ENCODE peak calls at places on chromosome 1, in nine cellular contexts. K is HFF-Myc, O is mammary epithelial cell, J is cardiac muscle cell, H is thoracic aorta, G is astrocyte of the spinal cord, S is tibial artery, X is OCI-LY7, W is H9. A is an unnamed sample.

GRCh38 chr1:184940226-184940625 is 34.1 kb downstream of the NIBAN1 start:
- DNase-seq in W (no peak), H (no peak), O (no peak), S (no peak), X (no peak), G (peak), K (no peak), J (no peak), A (no peak)

GRCh38 chr1:226026833-226027232 is 27.7 kb upstream of the SDE2 start:
- DNase-seq in G (no peak), W (no peak), H (no peak), J (no peak), X (no peak), K (no peak), O (no peak), S (no peak), A (no peak)

GRCh38 chr1:109298666-109299086 is 8.1 kb downstream of the MYBPHL start:
- DNase-seq in S (no peak), O (peak), J (peak), W (no peak), H (no peak), G (no peak), K (no peak), X (no peak), A (no peak)

GRCh38 chr1:218847089-218847768 is 326.4 kb upstream of the LYPLAL1 start:
- DNase-seq in H (no peak), K (no peak), W (no peak), X (no peak), S (no peak), J (no peak), O (no peak), G (no peak), A (no peak)

GRCh38 chr1:169312084-169312954 is 55.3 kb downstream of the NME7 start:
- DNase-seq in S (no peak), X (no peak), J (peak), K (peak), W (no peak), G (peak), O (peak), H (no peak), A (no peak)

GRCh38 chr1:239930646-239931262 is 160.9 kb upstream of the FMN2 start:
- DNase-seq in W (no peak), O (no peak), S (no peak), K (no peak), J (no peak), X (no peak), H (no peak), G (no peak), A (no peak)

GRCh38 chr1:41371630-41372599 is 10.7 kb downstream of the FOXO6 start:
- DNase-seq in O (no peak), X (no peak), S (no peak), J (no peak), H (no peak), K (peak), W (peak), G (no peak), A (peak)

GRCh38 chr1:197976368-197976767 is 59.2 kb downstream of the LHX9 start:
- DNase-seq in G (no peak), O (peak), W (no peak), K (no peak), J (no peak), S (no peak), X (no peak), H (no peak), A (no peak)

GRCh38 chr1:167517535-167518330 is 596 bp downstream of the CD247 start:
- DNase-seq in S (no peak), J (no peak), K (no peak), G (no peak), X (no peak), H (no peak), O (no peak), W (no peak), A (no peak)

GRCh38 chr1:105427543-105427942 is 1628.9 kb upstream of the PRMT6 start:
- DNase-seq in X (no peak), J (no peak), W (no peak), S (no peak), G (peak), O (no peak), K (no peak), H (no peak), A (no peak)

GRCh38 chr1:183038913-183039312 is 15.7 kb downstream of the LAMC1 start:
- DNase-seq in H (no peak), K (no peak), W (no peak), G (no peak), O (no peak), J (no peak), X (no peak), S (no peak), A (no peak)

GRCh38 chr1:156145622-156146005 is 7.8 kb upstream of the SEMA4A start:
- DNase-seq in G (no peak), J (no peak), H (no peak), S (no peak), O (no peak), W (no peak), K (no peak), X (no peak), A (no peak)

GRCh38 chr1:17059391-17060128 is 5.7 kb upstream of the SDHB start:
- DNase-seq in G (peak), J (peak), K (peak), W (peak), O (peak), X (peak), H (no peak), S (peak), A (peak)

GRCh38 chr1:43930168-43930948 is 3.2 kb upstream of the ARTN start:
- DNase-seq in J (no peak), O (no peak), H (no peak), G (no peak), W (peak), K (no peak), S (no peak), X (peak), A (no peak)

GRCh38 chr1:198411240-198411639 is 129.2 kb downstream of the ATP6V1G3 start:
- DNase-seq in H (no peak), G (no peak), S (no peak), K (no peak), J (no peak), O (no peak), X (no peak), W (no peak), A (no peak)

GRCh38 chr1:17680335-17680734 is 74.8 kb upstream of the ACTL8 start:
- DNase-seq in X (no peak), G (no peak), J (no peak), H (no peak), S (no peak), W (no peak), O (no peak), K (no peak), A (no peak)

GRCh38 chr1:19644761-19645543 is 841 bp downstream of the NBL1 start:
- DNase-seq in O (no peak), W (no peak), J (no peak), H (no peak), S (no peak), X (no peak), K (no peak), G (no peak), A (peak)

GRCh38 chr1:29991815-29992214 is 731.6 kb downstream of the MATN1 start:
- DNase-seq in H (no peak), K (no peak), G (no peak), W (no peak), X (no peak), S (no peak), O (no peak), J (no peak), A (no peak)

GRCh38 chr1:236455242-236455641 is 61.2 kb downstream of the EDARADD start:
- DNase-seq in O (peak), W (no peak), K (no peak), S (no peak), X (no peak), G (no peak), J (no peak), H (no peak), A (no peak)

GRCh38 chr1:225903623-225904022 is 14.7 kb upstream of the LEFTY1 start:
- DNase-seq in O (no peak), K (no peak), G (no peak), H (no peak), S (no peak), J (no peak), X (no peak), W (no peak), A (no peak)

DNA sequence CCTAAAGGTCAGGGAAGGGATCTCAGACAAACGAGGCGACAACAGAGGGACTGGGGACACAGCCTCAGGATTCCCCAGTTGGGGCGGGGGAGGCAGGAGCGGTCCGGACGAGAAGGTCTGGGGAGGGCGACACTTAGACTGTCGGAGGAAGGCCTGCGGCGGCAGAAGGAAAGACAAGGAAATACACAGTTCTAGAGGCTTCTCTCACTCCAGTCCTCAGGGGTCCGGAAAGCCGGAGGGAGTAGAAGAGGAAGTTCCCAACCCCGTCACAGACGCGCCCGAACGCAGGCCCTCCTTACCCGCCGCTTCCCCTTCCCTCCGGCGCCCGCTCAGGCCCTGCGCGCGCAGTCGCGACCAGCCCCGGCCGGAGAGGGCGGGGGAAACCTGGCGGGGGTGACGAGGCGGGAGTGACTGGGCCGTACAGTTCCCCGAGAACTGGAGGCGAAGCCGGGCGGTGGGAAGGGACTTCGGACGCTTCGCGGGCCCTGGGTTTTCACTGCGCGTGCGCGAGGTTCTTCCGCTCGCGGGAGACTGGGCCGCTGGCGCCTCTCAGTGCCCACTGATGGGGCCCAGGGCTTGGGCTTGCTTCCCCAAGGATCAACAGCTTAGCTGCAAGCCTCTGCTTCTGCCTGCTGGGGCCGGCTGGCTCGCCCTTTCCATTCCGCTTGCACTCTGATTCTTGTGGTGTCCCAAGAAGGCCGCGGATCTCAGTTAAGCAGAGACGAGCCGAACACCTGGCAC is at the start of gene IPP:
- DNase-seq in G (peak), W (peak), J (peak), X (peak), S (peak), K (peak), H (peak), O (peak), A (peak)
- TF ChIP-seq CTCF in G (peak), W (peak), J (peak), X (peak), S (peak), K (no peak), H (no peak), O (peak), A (no peak)

GRCh38 chr1:24501371-24502167 is 1.1 kb upstream of the RCAN3 start:
- DNase-seq in J (peak), W (no peak), G (no peak), S (no peak), H (no peak), K (no peak), O (peak), X (peak), A (no peak)
- TF ChIP-seq CTCF in J (no peak), W (no peak), G (no peak), S (no peak), H (no peak), K (no peak), O (no peak), X (no peak), A (no peak)

DNA sequence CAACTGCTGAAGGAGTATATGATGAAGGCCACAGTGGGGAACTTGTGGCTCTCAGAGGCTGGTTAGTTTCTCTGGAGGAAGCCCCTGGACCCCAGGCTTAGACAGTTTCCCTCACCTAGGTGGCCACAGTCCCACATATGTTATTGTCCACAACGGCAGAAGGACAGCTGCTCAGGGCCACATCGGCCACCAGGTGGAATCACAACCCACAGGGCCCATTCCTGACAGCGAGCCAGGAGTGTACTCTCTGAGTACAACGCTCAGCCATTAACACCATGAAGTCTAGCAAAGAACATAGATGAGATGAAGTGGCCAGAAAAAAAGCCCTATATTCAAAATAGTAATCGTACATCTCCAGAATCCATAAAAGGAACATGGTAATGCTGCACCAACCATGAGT is 383.1 kb downstream of the HHAT start:
- DNase-seq in H (no peak), X (no peak), G (no peak), W (no peak), J (no peak), K (no peak), O (no peak), S (no peak), A (no peak)
- TF ChIP-seq CTCF in H (no peak), X (no peak), G (no peak), W (peak), J (no peak), K (no peak), O (no peak), S (no peak), A (no peak)

DNA sequence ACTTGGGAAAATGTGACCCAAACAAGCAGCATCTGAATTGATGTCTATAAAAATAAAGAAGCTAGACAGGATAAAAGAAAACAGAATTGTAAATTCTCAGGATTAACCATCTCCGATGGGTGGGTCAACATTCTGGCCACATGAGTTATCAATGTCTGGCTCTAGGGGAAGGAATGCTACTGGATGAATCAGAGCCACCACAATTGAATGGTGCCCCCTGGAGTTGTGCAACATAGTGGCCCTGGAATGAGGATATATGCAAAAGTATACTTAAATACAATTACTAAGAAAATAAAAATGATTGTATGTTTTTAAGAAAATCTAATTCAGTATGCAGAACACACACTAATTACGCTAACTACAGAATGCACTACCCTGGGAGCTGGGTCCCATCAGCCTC is 185.6 kb downstream of the TGFBR3 start:
- DNase-seq in W (no peak), J (peak), O (no peak), H (no peak), X (no peak), S (no peak), G (peak), K (no peak), A (no peak)
- TF ChIP-seq CTCF in W (peak), J (peak), O (no peak), H (no peak), X (no peak), S (no peak), G (peak), K (peak), A (no peak)

GRCh38 chr1:72186733-72187307 is 95.5 kb downstream of the NEGR1 start:
- DNase-seq in X (no peak), J (peak), G (peak), W (no peak), H (no peak), O (peak), K (no peak), S (no peak), A (no peak)
- TF ChIP-seq CTCF in X (peak), J (peak), G (peak), W (peak), H (peak), O (peak), K (peak), S (peak), A (peak)

GRCh38 chr1:24862775-24863483 is 67.1 kb downstream of the RUNX3 start:
- DNase-seq in O (no peak), G (no peak), X (no peak), K (no peak), H (no peak), S (peak), J (no peak), W (no peak), A (no peak)

GRCh38 chr1:24860841-24861240 is 69.2 kb downstream of the RUNX3 start:
- DNase-seq in W (no peak), S (peak), K (no peak), H (no peak), X (no peak), J (no peak), O (no peak), G (no peak), A (no peak)

GRCh38 chr1:24859063-24860010 is 70.7 kb downstream of the RUNX3 start:
- DNase-seq in H (no peak), J (no peak), W (no peak), X (no peak), O (no peak), S (peak), K (no peak), G (no peak), A (no peak)

GRCh38 chr1:24864409-24864808 is 65.7 kb downstream of the RUNX3 start:
- DNase-seq in W (no peak), G (no peak), H (no peak), X (peak), J (no peak), S (no peak), K (no peak), O (no peak), A (peak)

GRCh38 chr1:24861821-24862727 is 68.0 kb downstream of the RUNX3 start:
- DNase-seq in W (no peak), X (peak), K (no peak), O (no peak), S (peak), G (no peak), J (peak), H (no peak), A (no peak)
- TF ChIP-seq CTCF in W (peak), X (peak), K (no peak), O (no peak), S (no peak), G (no peak), J (peak), H (no peak), A (no peak)

A was measured in nephron progenitor cell.